ENCODE peak calls at places on chromosomes 11 and 22, in six cellular contexts. W, G, L, P, V and C are unnamed samples.

GRCh38 chr11:111230122-111230465 is 15.4 kb upstream of the POU2AF2 start:
- DNase-seq in W (no peak), G (no peak), L (no peak), P (no peak), V (no peak), C (no peak)

GRCh38 chr11:18526130-18526520 is 617 bp downstream of the TSG101 start:
- DNase-seq in W (no peak), G (no peak), L (no peak), P (no peak), V (no peak), C (no peak)

GRCh38 chr22:46763051-46763705 is 728 bp downstream of the TBC1D22A start:
- DNase-seq in W (no peak), G (peak; percentile 52), L (no peak), P (peak; percentile 35), V (no peak), C (no peak)

GRCh38 chr11:2807276-2807681 is 78.3 kb downstream of the CDKN1C start:
- DNase-seq in W (no peak), G (peak; percentile 67), L (no peak), P (peak; percentile 34), V (peak; percentile 27), C (no peak)

GRCh38 chr11:61688368-61689163 is 8.4 kb downstream of the DAGLA start:
- DNase-seq in W (no peak), G (no peak), L (no peak), P (no peak), V (no peak), C (peak; percentile 49)

GRCh38 chr11:120209750-120210650 is 832 bp upstream of the OAF start:
- DNase-seq in W (no peak), G (peak; percentile 53), L (no peak), P (no peak), V (no peak), C (no peak)

GRCh38 chr11:73376803-73377629 is 817 bp downstream of the RELT start:
- DNase-seq in W (no peak), G (peak; percentile 76), L (no peak), P (peak; percentile 73), V (peak; percentile 54), C (peak; percentile 92)

GRCh38 chr11:64019106-64020031 is 16.4 kb upstream of the FLRT1 start:
- DNase-seq in W (no peak), G (no peak), L (no peak), P (no peak), V (no peak), C (no peak)

GRCh38 chr22:47107431-47107830 is 345.0 kb downstream of the TBC1D22A start:
- DNase-seq in W (no peak), G (no peak), L (no peak), P (no peak), V (no peak), C (no peak)

GRCh38 chr11:61747389-61748285 is 4.8 kb upstream of the MYRF start:
- DNase-seq in W (peak; percentile 41), G (peak; percentile 95), L (no peak), P (peak; percentile 86), V (peak; percentile 67), C (peak; percentile 39)

GRCh38 chr11:118672865-118673264 is 6.6 kb downstream of the TREH start:
- DNase-seq in W (no peak), G (no peak), L (no peak), P (peak; percentile 21), V (no peak), C (no peak)

GRCh38 chr11:111918390-111919256 is at the start of gene C11orf52:
- DNase-seq in W (peak; percentile 49), G (no peak), L (no peak), P (no peak), V (peak; percentile 89), C (no peak)

GRCh38 chr11:65423516-65424199 is 1.1 kb downstream of the NEAT1 start:
- DNase-seq in W (no peak), G (peak; percentile 10), L (no peak), P (no peak), V (no peak), C (no peak)

GRCh38 chr11:72014761-72015320 is 16.1 kb downstream of the IL18BP start:
- DNase-seq in W (no peak), G (no peak), L (no peak), P (no peak), V (no peak), C (no peak)

GRCh38 chr11:65316979-65317786 is 2.5 kb downstream of the CDC42EP2 start:
- DNase-seq in W (no peak), G (no peak), L (no peak), P (no peak), V (peak; percentile 77), C (no peak)

GRCh38 chr11:131894615-131895544 is 524.5 kb downstream of the NTM start:
- DNase-seq in W (no peak), G (no peak), L (no peak), P (no peak), V (no peak), C (no peak)

GRCh38 chr11:62157603-62158002 is 32.4 kb upstream of the SCGB1D1 start:
- DNase-seq in W (no peak), G (no peak), L (no peak), P (no peak), V (no peak), C (no peak)

GRCh38 chr11:23947883-23948282 is 549.0 kb upstream of the LUZP2 start:
- DNase-seq in W (no peak), G (no peak), L (no peak), P (no peak), V (no peak), C (no peak)

GRCh38 chr11:57792060-57792541 is 30.5 kb downstream of the CTNND1 start:
- DNase-seq in W (no peak), G (no peak), L (peak; percentile 93), P (no peak), V (no peak), C (peak; percentile 97)

GRCh38 chr11:112751763-112752162 is 209.5 kb upstream of the NCAM1 start:
- DNase-seq in W (no peak), G (no peak), L (no peak), P (no peak), V (no peak), C (no peak)

GRCh38 chr11:11435673-11436072 is 82.6 kb upstream of the CSNK2A3 start:
- DNase-seq in W (no peak), G (no peak), L (no peak), P (no peak), V (no peak), C (no peak)

GRCh38 chr11:88284306-88285057 is 53.1 kb downstream of the CTSC start:
- DNase-seq in W (no peak), G (no peak), L (no peak), P (no peak), V (no peak), C (no peak)

GRCh38 chr22:23527971-23528740 is 51.9 kb downstream of the IGLL1 start:
- DNase-seq in W (no peak), G (no peak), L (no peak), P (no peak), V (no peak), C (no peak)

GRCh38 chr22:31192513-31192912 is 19.6 kb upstream of the LIMK2 start:
- DNase-seq in W (no peak), G (no peak), L (no peak), P (no peak), V (no peak), C (no peak)

GRCh38 chr22:31187627-31188026 is 24.5 kb upstream of the LIMK2 start:
- DNase-seq in W (no peak), G (no peak), L (no peak), P (no peak), V (no peak), C (no peak)

DNA sequence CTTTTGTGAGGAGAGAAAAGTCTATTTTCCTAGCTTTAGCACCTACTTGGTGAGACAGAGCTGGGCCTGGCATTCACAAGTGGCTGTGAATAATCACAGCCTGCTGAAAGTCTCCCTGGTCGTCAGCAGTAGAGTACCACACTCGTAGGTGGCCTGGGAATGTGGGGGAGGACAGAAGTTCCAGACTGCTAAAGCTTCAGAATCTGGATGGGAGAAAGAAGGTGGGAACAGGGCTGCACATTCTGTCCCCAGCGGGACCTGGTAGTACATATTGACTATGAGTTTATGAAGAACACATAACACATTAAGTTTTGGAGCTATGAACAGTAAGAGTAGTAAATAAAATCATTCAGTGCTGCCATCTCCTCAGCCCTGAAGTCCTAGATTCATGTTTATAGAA is 19.0 kb upstream of the LIMK2 start:
- DNase-seq in W (no peak), G (no peak), L (no peak), P (no peak), V (no peak), C (no peak)
- TF ChIP-seq GABPA in W (no peak), G (no peak), L (no peak), P (no peak), V (no peak), C (no peak)

GRCh38 chr22:37806409-37807338 is 1.1 kb upstream of the GCAT start:
- DNase-seq in W (no peak), G (peak; percentile 28), L (no peak), P (no peak), V (peak; percentile 34), C (no peak)
- H3K27me3 ChIP-seq in W (peaks cover 32% of the 10 kb centered on the region), G (no peaks in the 10 kb centered on the region), L (peaks cover 34% of the 10 kb centered on the region), P (no peaks in the 10 kb centered on the region), V (no peaks in the 10 kb centered on the region), C (peaks cover 21% of the 10 kb centered on the region)

GRCh38 chr11:3840289-3840869 is 380 bp downstream of the RHOG start:
- DNase-seq in W (no peak), G (peak; percentile 60), L (no peak), P (no peak), V (no peak), C (peak; percentile 58)
- TF ChIP-seq GABPA in W (no peak), G (no peak), L (no peak), P (no peak), V (no peak), C (no peak)

GRCh38 chr11:44325698-44326097 is 15.8 kb upstream of the ALX4 start:
- DNase-seq in W (no peak), G (no peak), L (no peak), P (no peak), V (no peak), C (no peak)

GRCh38 chr11:44324222-44324621 is 14.3 kb upstream of the ALX4 start:
- DNase-seq in W (no peak), G (no peak), L (no peak), P (no peak), V (no peak), C (no peak)

GRCh38 chr11:44324787-44325525 is 15.0 kb upstream of the ALX4 start:
- DNase-seq in W (no peak), G (peak; percentile 55), L (no peak), P (no peak), V (no peak), C (no peak)

GRCh38 chr11:44327730-44328691 is 18.1 kb upstream of the ALX4 start:
- DNase-seq in W (no peak), G (no peak), L (no peak), P (no peak), V (no peak), C (no peak)

DNA sequence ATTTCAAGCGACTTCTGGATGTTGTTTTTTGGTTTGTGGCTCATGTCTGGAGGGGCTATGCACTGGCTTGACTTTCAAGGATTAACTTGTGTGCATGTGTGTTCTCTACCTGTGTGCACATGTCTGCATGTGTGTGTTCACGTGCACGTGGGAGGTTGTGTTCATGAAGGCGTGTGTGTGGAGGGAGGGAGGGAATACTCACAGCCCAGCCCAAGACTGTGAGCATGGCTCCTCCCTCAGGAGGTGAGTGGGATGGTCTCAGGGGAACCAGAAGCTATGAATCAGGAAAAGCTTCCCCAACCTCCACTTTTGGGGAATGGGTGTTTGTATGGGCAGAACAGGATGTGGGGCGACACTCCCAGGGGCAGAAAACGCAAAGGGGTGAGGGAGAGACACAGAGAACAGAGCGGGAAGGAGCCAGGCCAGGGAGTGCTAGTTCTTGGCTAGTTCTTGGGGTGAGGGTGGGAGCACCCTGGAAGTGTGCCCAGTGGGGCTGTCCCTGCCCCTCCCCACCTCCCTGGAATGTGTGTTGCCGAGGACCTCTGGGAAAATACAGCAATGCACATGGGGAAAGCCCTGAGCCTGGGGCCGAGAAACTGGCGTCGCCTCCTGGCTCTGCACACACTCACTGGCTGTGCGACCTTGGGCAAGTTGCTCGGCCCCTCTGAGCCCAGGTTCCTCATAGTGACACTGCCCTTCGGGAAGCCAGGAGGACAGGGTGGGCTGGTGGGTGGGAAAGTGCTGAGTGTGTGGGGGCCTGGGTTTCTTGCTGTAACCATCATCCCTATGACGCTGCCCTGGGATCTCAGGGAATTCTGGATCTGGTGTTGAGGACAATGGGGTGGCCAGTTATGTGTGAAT is 16.9 kb upstream of the ALX4 start:
- DNase-seq in W (no peak), G (no peak), L (no peak), P (peak; percentile 75), V (no peak), C (no peak)
- H3K27me3 ChIP-seq in W (peaks cover 76% of the 10 kb centered on the region), G (peaks cover 44% of the 10 kb centered on the region), L (peaks cover 22% of the 10 kb centered on the region), P (no peaks in the 10 kb centered on the region), V (peaks cover 2% of the 10 kb centered on the region), C (peaks cover 40% of the 10 kb centered on the region)